ENCODE peak calls at places on chromosomes 6 and 20, in nine cellular contexts. One of them, this sample, is unnamed.

GRCh38 chr6:40400738-40401137 is 186.4 kb downstream of the LRFN2 start:
- DNase-seq in stimulated activated CD4-positive, alpha-beta T cell treated with anti-CD3 and anti-CD28 coated beads, TNF-alpha, amount 100 ng/mL, for 24 hours: no peak
- DNase-seq in GM23248: no peak
- DNase-seq in fibroblast of the aortic adventitia: no peak
- DNase-seq in head of caudate nucleus: no peak
- DNase-seq in foreskin fibroblast: no peak
- DNase-seq in T follicular helper cell: no peak
- DNase-seq in nephron progenitor cell: no peak
- DNase-seq in Jurkat, Clone E6-1: no peak
- DNase-seq in this sample: no peak

GRCh38 chr6:108690326-108691000 is 129.7 kb downstream of the FOXO3 start:
- DNase-seq in stimulated activated CD4-positive, alpha-beta T cell treated with anti-CD3 and anti-CD28 coated beads, TNF-alpha, amount 100 ng/mL, for 24 hours: no peak
- DNase-seq in GM23248: peak; percentile 56
- DNase-seq in fibroblast of the aortic adventitia: peak; percentile 51
- DNase-seq in head of caudate nucleus: no peak
- DNase-seq in foreskin fibroblast: peak; percentile 59
- DNase-seq in T follicular helper cell: no peak
- DNase-seq in nephron progenitor cell: no peak
- DNase-seq in Jurkat, Clone E6-1: no peak
- DNase-seq in this sample: no peak

GRCh38 chr20:56956536-56956935 is 309.9 kb downstream of the BMP7 start:
- DNase-seq in stimulated activated CD4-positive, alpha-beta T cell treated with anti-CD3 and anti-CD28 coated beads, TNF-alpha, amount 100 ng/mL, for 24 hours: no peak
- DNase-seq in GM23248: no peak
- DNase-seq in fibroblast of the aortic adventitia: no peak
- DNase-seq in head of caudate nucleus: no peak
- DNase-seq in foreskin fibroblast: no peak
- DNase-seq in T follicular helper cell: no peak
- DNase-seq in nephron progenitor cell: no peak
- DNase-seq in Jurkat, Clone E6-1: no peak
- DNase-seq in this sample: no peak

GRCh38 chr20:11204926-11205768 is 531.3 kb upstream of the JAG1 start:
- DNase-seq in stimulated activated CD4-positive, alpha-beta T cell treated with anti-CD3 and anti-CD28 coated beads, TNF-alpha, amount 100 ng/mL, for 24 hours: no peak
- DNase-seq in GM23248: peak; percentile 75
- DNase-seq in fibroblast of the aortic adventitia: peak; percentile 79
- DNase-seq in head of caudate nucleus: peak; percentile 55
- DNase-seq in foreskin fibroblast: no peak
- DNase-seq in T follicular helper cell: no peak
- DNase-seq in nephron progenitor cell: peak; percentile 51
- DNase-seq in Jurkat, Clone E6-1: peak; percentile 48
- DNase-seq in this sample: peak; percentile 44

GRCh38 chr20:19820520-19821211 is 62.6 kb downstream of the RIN2 start:
- DNase-seq in stimulated activated CD4-positive, alpha-beta T cell treated with anti-CD3 and anti-CD28 coated beads, TNF-alpha, amount 100 ng/mL, for 24 hours: no peak
- DNase-seq in GM23248: no peak
- DNase-seq in fibroblast of the aortic adventitia: no peak
- DNase-seq in head of caudate nucleus: no peak
- DNase-seq in foreskin fibroblast: no peak
- DNase-seq in T follicular helper cell: no peak
- DNase-seq in nephron progenitor cell: no peak
- DNase-seq in Jurkat, Clone E6-1: no peak
- DNase-seq in this sample: no peak

GRCh38 chr6:47034919-47035318 is 7.2 kb downstream of the ADGRF1 start:
- DNase-seq in stimulated activated CD4-positive, alpha-beta T cell treated with anti-CD3 and anti-CD28 coated beads, TNF-alpha, amount 100 ng/mL, for 24 hours: no peak
- DNase-seq in GM23248: peak; percentile 27
- DNase-seq in fibroblast of the aortic adventitia: peak; percentile 93
- DNase-seq in head of caudate nucleus: no peak
- DNase-seq in foreskin fibroblast: peak; percentile 69
- DNase-seq in T follicular helper cell: no peak
- DNase-seq in nephron progenitor cell: no peak
- DNase-seq in Jurkat, Clone E6-1: no peak
- DNase-seq in this sample: no peak

GRCh38 chr6:132483779-132484679 is 28.9 kb downstream of the STX7 start:
- DNase-seq in stimulated activated CD4-positive, alpha-beta T cell treated with anti-CD3 and anti-CD28 coated beads, TNF-alpha, amount 100 ng/mL, for 24 hours: peak; percentile 17
- DNase-seq in GM23248: peak; percentile 80
- DNase-seq in fibroblast of the aortic adventitia: peak; percentile 85
- DNase-seq in head of caudate nucleus: no peak
- DNase-seq in foreskin fibroblast: peak; percentile 45
- DNase-seq in T follicular helper cell: peak; percentile 29
- DNase-seq in nephron progenitor cell: peak; percentile 50
- DNase-seq in Jurkat, Clone E6-1: peak; percentile 62
- DNase-seq in this sample: peak; percentile 44

GRCh38 chr20:63381781-63382431 is 20.8 kb upstream of the CHRNA4 start:
- DNase-seq in stimulated activated CD4-positive, alpha-beta T cell treated with anti-CD3 and anti-CD28 coated beads, TNF-alpha, amount 100 ng/mL, for 24 hours: peak; percentile 11
- DNase-seq in GM23248: peak; percentile 21
- DNase-seq in fibroblast of the aortic adventitia: no peak
- DNase-seq in head of caudate nucleus: peak; percentile 72
- DNase-seq in foreskin fibroblast: no peak
- DNase-seq in T follicular helper cell: peak; percentile 13
- DNase-seq in nephron progenitor cell: peak; percentile 85
- DNase-seq in Jurkat, Clone E6-1: no peak
- DNase-seq in this sample: peak; percentile 90

GRCh38 chr6:111709615-111710398 is 104.1 kb upstream of the TRAF3IP2 start:
- DNase-seq in stimulated activated CD4-positive, alpha-beta T cell treated with anti-CD3 and anti-CD28 coated beads, TNF-alpha, amount 100 ng/mL, for 24 hours: peak; percentile 35
- DNase-seq in GM23248: peak; percentile 85
- DNase-seq in fibroblast of the aortic adventitia: peak; percentile 90
- DNase-seq in head of caudate nucleus: peak; percentile 74
- DNase-seq in foreskin fibroblast: peak; percentile 67
- DNase-seq in T follicular helper cell: peak; percentile 46
- DNase-seq in nephron progenitor cell: peak; percentile 49
- DNase-seq in Jurkat, Clone E6-1: peak; percentile 73
- DNase-seq in this sample: peak; percentile 66

This sample was measured in retina.